ENCODE peak calls at places on chromosomes 12 and 14, in seven cellular contexts. S, N, R, I, L, A and F are unnamed samples.

GRCh38 chr14:41000350-41000749 is 606.3 kb upstream of the LRFN5 start:
- DNase-seq in R (no peak), I (no peak), A (no peak), L (no peak), S (no peak), N (no peak), F (no peak)

GRCh38 chr12:114405199-114405448 is 820 bp downstream of the TBX5 start:
- DNase-seq in L (no peak), A (no peak), N (no peak), S (no peak), I (no peak), R (no peak), F (no peak)

GRCh38 chr12:21831671-21832357 is 57.3 kb upstream of the KCNJ8 start:
- DNase-seq in R (peak), N (peak), S (no peak), I (peak), L (no peak), A (peak), F (no peak)

GRCh38 chr14:51395361-51395849 is 155.4 kb downstream of the TMX1 start:
- DNase-seq in S (peak), N (peak), I (peak), A (peak), R (peak), L (no peak), F (no peak)

GRCh38 chr14:51981218-51981854 is 8.0 kb upstream of the RTRAF start:
- DNase-seq in S (no peak), N (no peak), I (no peak), L (no peak), A (no peak), R (no peak), F (no peak)

GRCh38 chr12:54526800-54527630 is 22.4 kb upstream of the PDE1B start:
- DNase-seq in R (peak), S (peak), N (peak), I (no peak), L (no peak), A (peak), F (peak)

GRCh38 chr14:88749139-88749538 is 43.6 kb downstream of the EML5 start:
- DNase-seq in N (no peak), A (no peak), I (no peak), R (no peak), L (peak), S (no peak), F (no peak)

GRCh38 chr12:95413576-95413975 is 60.4 kb upstream of the METAP2 start:
- DNase-seq in S (no peak), L (no peak), I (no peak), R (peak), N (no peak), A (peak), F (no peak)

GRCh38 chr12:63079791-63080395 is 71.1 kb downstream of the AVPR1A start:
- DNase-seq in S (no peak), N (no peak), R (no peak), A (no peak), L (no peak), I (no peak), F (no peak)

GRCh38 chr14:82180057-82180620 is 646.5 kb upstream of the SEL1L start:
- DNase-seq in S (no peak), A (no peak), R (no peak), L (no peak), I (no peak), N (no peak), F (no peak)

GRCh38 chr12:100845095-100845494 is 50.5 kb downstream of the ANO4 start:
- DNase-seq in R (no peak), S (no peak), N (no peak), L (no peak), A (no peak), I (no peak), F (no peak)

GRCh38 chr12:78087363-78087675 is 256.6 kb downstream of the NAV3 start:
- DNase-seq in S (no peak), N (no peak), I (no peak), A (no peak), L (no peak), R (peak), F (no peak)

GRCh38 chr14:35553808-35554207 is 19.8 kb downstream of the INSM2 start:
- DNase-seq in I (no peak), R (peak), N (no peak), S (no peak), A (no peak), L (no peak), F (no peak)

GRCh38 chr14:92463141-92463540 is 50.4 kb upstream of the RIN3 start:
- DNase-seq in S (no peak), L (no peak), N (no peak), I (peak), A (no peak), R (no peak), F (no peak)

GRCh38 chr14:71693373-71693772 is 238.9 kb upstream of the RGS6 start:
- DNase-seq in A (peak), I (no peak), L (no peak), S (no peak), R (peak), N (no peak), F (no peak)

GRCh38 chr12:1207276-1207675 is 216.3 kb downstream of the ERC1 start:
- DNase-seq in L (no peak), R (no peak), N (no peak), I (no peak), A (no peak), S (no peak), F (no peak)

GRCh38 chr12:115354007-115354452 is 670.1 kb upstream of the TBX3 start:
- DNase-seq in A (peak), S (no peak), R (peak), N (peak), L (peak), I (peak), F (no peak)

GRCh38 chr14:98984719-98985041 is 287.3 kb downstream of the BCL11B start:
- DNase-seq in S (no peak), A (no peak), N (no peak), R (no peak), I (no peak), L (no peak), F (no peak)

GRCh38 chr12:30794020-30794419 is 39.3 kb upstream of the CAPRIN2 start:
- DNase-seq in S (no peak), I (no peak), R (no peak), N (no peak), A (no peak), L (peak), F (no peak)

GRCh38 chr12:55724226-55724939 is 4.2 kb downstream of the RDH5 start:
- DNase-seq in S (peak), I (peak), R (peak), A (peak), N (peak), L (peak), F (peak)

GRCh38 chr12:83864064-83864463 is 1048.5 kb downstream of the SLC6A15 start:
- DNase-seq in S (no peak), I (no peak), R (no peak), L (no peak), A (no peak), N (no peak), F (no peak)

GRCh38 chr12:79329933-79330332 is 360.8 kb downstream of the PAWR start:
- DNase-seq in L (no peak), A (peak), I (no peak), N (no peak), R (peak), S (no peak), F (no peak)

GRCh38 chr14:71139058-71139946 is 232.0 kb downstream of the PCNX1 start:
- DNase-seq in I (no peak), N (peak), R (peak), L (peak), A (peak), S (peak), F (peak)

GRCh38 chr12:49327887-49328286 is 4.8 kb downstream of the TROAP start:
- DNase-seq in L (no peak), A (no peak), I (no peak), R (no peak), S (no peak), N (no peak), F (no peak)

GRCh38 chr14:87615822-87616679 is 376.9 kb downstream of the GALC start:
- DNase-seq in I (peak), R (peak), A (peak), S (peak), N (peak), L (no peak), F (peak)

DNA sequence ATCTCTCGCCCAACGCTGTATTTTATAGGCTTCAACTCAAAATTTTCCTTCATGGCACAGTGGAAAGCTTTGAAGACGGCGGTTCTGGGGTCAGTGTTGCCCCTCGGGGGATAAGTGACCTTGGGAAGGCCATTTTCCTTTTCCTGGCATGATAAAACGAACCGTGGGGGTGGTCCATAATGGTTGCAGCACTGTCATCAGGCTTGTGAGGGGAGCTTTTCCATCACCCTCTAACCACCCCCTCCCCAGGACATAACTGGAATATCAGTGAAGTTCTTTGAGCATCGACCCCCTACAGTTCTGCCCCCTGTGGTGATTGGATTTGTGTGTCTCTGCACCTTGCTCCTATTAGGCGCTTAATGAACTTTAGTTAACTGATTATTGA is 16.0 kb downstream of the FOS start:
- DNase-seq in L (no peak), A (no peak), I (peak), R (no peak), S (peak), N (no peak), F (peak)
- TF ChIP-seq CTCF in L (peak), A (peak), I (no peak), R (peak), S (no peak), N (peak), F (no peak)

DNA sequence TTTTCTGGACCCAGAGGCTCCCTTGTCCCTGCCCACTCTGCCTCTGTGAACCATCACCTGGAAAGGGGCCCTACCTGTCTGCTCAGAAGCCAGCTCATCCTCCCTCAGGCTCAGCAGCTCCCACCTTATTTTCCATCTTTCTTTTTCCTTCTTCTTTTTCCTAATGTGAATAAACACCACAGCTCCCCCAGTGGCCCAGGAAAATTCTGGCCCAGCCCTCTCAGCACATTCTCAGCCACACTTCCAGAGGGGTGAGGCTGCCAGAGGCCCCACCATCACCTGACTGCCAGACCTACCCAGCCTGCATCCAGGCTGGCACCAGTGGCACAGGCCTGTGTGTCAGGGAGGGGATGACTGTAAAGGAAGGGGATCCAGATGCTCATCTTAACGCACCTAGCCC is 23.0 kb downstream of the ZFHX2 start:
- DNase-seq in S (peak), L (no peak), I (no peak), N (no peak), R (no peak), A (no peak), F (no peak)
- TF ChIP-seq CTCF in S (peak), L (no peak), I (no peak), N (no peak), R (no peak), A (no peak), F (no peak)

DNA sequence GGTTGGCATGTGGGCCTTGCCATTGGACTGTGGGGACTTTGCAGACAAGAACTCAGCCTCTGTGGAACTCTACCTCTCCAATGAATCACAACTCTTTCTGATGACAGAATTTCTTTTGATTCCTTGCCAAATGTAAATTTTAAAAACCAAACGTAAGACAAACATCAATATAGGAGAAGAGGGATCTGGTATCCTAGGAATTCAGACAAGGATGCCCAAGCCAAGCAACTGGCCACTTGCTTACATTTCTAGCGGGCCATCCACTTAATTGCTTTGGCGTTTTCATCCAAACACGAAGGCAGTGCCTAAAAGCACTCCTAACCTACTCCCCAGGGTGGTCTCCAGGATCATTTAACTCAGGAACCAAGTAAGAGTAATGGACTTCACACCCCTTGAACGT is 23.4 kb upstream of the RAB35 start:
- DNase-seq in L (no peak), I (no peak), R (no peak), S (no peak), A (no peak), N (no peak), F (no peak)
- TF ChIP-seq CTCF in L (no peak), I (no peak), R (no peak), S (no peak), A (no peak), N (no peak), F (no peak)

GRCh38 chr14:29016050-29016900 is 249.7 kb downstream of the FOXG1 start:
- DNase-seq in A (peak), R (peak), I (no peak), L (no peak), N (peak), S (peak), F (peak)
- TF ChIP-seq CTCF in A (peak), R (peak), I (no peak), L (peak), N (peak), S (peak), F (peak)

DNA sequence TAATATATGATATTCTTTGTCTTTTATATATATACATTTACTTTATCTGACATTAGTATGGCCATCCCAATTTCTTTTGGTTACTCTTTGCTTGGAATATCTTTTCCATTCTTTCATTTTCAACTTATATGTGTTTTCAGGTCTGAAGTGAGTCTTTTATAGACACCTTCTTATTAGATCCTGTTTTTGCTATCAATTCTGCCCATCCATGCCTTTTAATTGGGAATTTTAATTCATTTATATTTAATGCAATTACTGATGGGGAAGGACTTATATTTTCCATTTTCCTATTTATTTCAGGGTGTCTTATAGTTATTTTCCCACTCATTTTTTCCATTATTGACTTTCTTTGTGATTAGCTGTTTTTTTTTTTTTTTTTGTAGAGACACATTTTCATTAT is 43.4 kb downstream of the GABARAPL1 start:
- DNase-seq in R (no peak), N (no peak), I (no peak), L (no peak), S (no peak), A (no peak), F (no peak)
- TF ChIP-seq CTCF in R (no peak), N (no peak), I (no peak), L (no peak), S (no peak), A (no peak), F (no peak)

DNA sequence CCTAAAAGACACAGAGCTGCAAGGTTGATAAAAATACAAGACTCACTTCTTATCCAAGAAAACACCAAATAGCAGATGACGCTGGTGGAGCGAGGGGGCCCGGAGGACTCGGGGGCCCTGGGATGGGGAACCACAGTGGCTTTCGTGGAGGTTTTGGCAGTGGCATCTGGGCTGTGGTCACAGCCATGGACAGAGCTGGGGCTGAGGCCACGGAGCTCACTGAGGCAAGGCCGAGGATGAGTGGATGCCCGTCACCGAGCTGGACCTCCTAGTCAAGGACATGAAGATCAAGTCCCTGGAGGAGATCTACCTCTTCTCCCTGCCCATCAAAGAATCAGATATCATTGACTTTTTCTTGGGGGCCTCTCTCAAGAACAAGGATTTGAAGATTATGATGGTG is 117.2 kb downstream of the PTPRO start:
- DNase-seq in S (no peak), R (no peak), I (no peak), A (no peak), L (no peak), N (no peak), F (no peak)
- TF ChIP-seq CTCF in S (no peak), R (no peak), I (no peak), A (no peak), L (no peak), N (no peak), F (no peak)